ENCODE peak calls at places on chromosome 14, in five cellular contexts. One of them, this sample, is unnamed.

GRCh38 chr14:69543341-69544249 is 31.1 kb downstream of the CCDC177 start:
- DNase-seq in stomach: peak; percentile 46
- DNase-seq in CD8-positive, alpha-beta T cell: no peak
- DNase-seq in IMR-90: peak; percentile 93
- DNase-seq in uterus: no peak
- DNase-seq in this sample: no peak

GRCh38 chr14:41749425-41749824 is 142.7 kb downstream of the LRFN5 start:
- DNase-seq in stomach: no peak
- DNase-seq in CD8-positive, alpha-beta T cell: no peak
- DNase-seq in IMR-90: no peak
- DNase-seq in uterus: no peak
- DNase-seq in this sample: peak; percentile 36

GRCh38 chr14:21680072-21680471 is 6.5 kb upstream of the OR4E1 start:
- DNase-seq in stomach: no peak
- DNase-seq in CD8-positive, alpha-beta T cell: no peak
- DNase-seq in IMR-90: peak; percentile 59
- DNase-seq in uterus: no peak
- DNase-seq in this sample: no peak

GRCh38 chr14:20516921-20517320 is 11.6 kb downstream of the RNASE10 start:
- DNase-seq in stomach: no peak
- DNase-seq in CD8-positive, alpha-beta T cell: no peak
- DNase-seq in IMR-90: peak; percentile 89
- DNase-seq in uterus: no peak
- DNase-seq in this sample: no peak

GRCh38 chr14:32383337-32384009 is 54.4 kb downstream of the AKAP6 start:
- DNase-seq in stomach: no peak
- DNase-seq in CD8-positive, alpha-beta T cell: no peak
- DNase-seq in IMR-90: no peak
- DNase-seq in uterus: no peak
- DNase-seq in this sample: no peak

GRCh38 chr14:63896278-63896720 is 43.5 kb downstream of the SYNE2 start:
- DNase-seq in stomach: peak; percentile 76
- DNase-seq in CD8-positive, alpha-beta T cell: no peak
- DNase-seq in IMR-90: peak; percentile 71
- DNase-seq in uterus: peak; percentile 69
- DNase-seq in this sample: no peak

GRCh38 chr14:99038401-99038800 is 233.6 kb downstream of the BCL11B start:
- DNase-seq in stomach: peak; percentile 17
- DNase-seq in CD8-positive, alpha-beta T cell: no peak
- DNase-seq in IMR-90: no peak
- DNase-seq in uterus: no peak
- DNase-seq in this sample: no peak

GRCh38 chr14:101950516-101951215 is 13.7 kb upstream of the DYNC1H1 start:
- DNase-seq in stomach: no peak
- DNase-seq in CD8-positive, alpha-beta T cell: no peak
- DNase-seq in IMR-90: no peak
- DNase-seq in uterus: no peak
- DNase-seq in this sample: no peak

GRCh38 chr14:22107734-22108133 is 434.1 kb upstream of the OR4E1 start:
- DNase-seq in stomach: no peak
- DNase-seq in CD8-positive, alpha-beta T cell: no peak
- DNase-seq in IMR-90: no peak
- DNase-seq in uterus: no peak
- DNase-seq in this sample: no peak

GRCh38 chr14:67851785-67852410 is 32.3 kb downstream of the RAD51B start:
- DNase-seq in stomach: no peak
- DNase-seq in CD8-positive, alpha-beta T cell: no peak
- DNase-seq in IMR-90: no peak
- DNase-seq in uterus: no peak
- DNase-seq in this sample: peak; percentile 2

GRCh38 chr14:58738189-58738836 is 100.6 kb downstream of the DACT1 start:
- DNase-seq in stomach: no peak
- DNase-seq in CD8-positive, alpha-beta T cell: no peak
- DNase-seq in IMR-90: peak; percentile 96
- DNase-seq in uterus: no peak
- DNase-seq in this sample: no peak

GRCh38 chr14:66043921-66044320 is 442.2 kb upstream of the CCDC196 start:
- DNase-seq in stomach: no peak
- DNase-seq in CD8-positive, alpha-beta T cell: no peak
- DNase-seq in IMR-90: no peak
- DNase-seq in uterus: no peak
- DNase-seq in this sample: no peak

GRCh38 chr14:67698179-67698578 is 2.6 kb upstream of the RDH11 start:
- DNase-seq in stomach: no peak
- DNase-seq in CD8-positive, alpha-beta T cell: no peak
- DNase-seq in IMR-90: no peak
- DNase-seq in uterus: no peak
- DNase-seq in this sample: no peak

GRCh38 chr14:89447182-89447970 is 30.3 kb upstream of the FOXN3 start:
- DNase-seq in stomach: no peak
- DNase-seq in CD8-positive, alpha-beta T cell: no peak
- DNase-seq in IMR-90: no peak
- DNase-seq in uterus: no peak
- DNase-seq in this sample: no peak

GRCh38 chr14:65303185-65303901 is 109.2 kb upstream of the FUT8 start:
- DNase-seq in stomach: no peak
- DNase-seq in CD8-positive, alpha-beta T cell: no peak
- DNase-seq in IMR-90: peak; percentile 37
- DNase-seq in uterus: no peak
- DNase-seq in this sample: peak; percentile 20

GRCh38 chr14:56846970-56847928 is 37.0 kb upstream of the OTX2 start:
- DNase-seq in stomach: no peak
- DNase-seq in CD8-positive, alpha-beta T cell: no peak
- DNase-seq in IMR-90: no peak
- DNase-seq in uterus: no peak
- DNase-seq in this sample: no peak

GRCh38 chr14:54002653-54003052 is 46.0 kb upstream of the BMP4 start:
- DNase-seq in stomach: no peak
- DNase-seq in CD8-positive, alpha-beta T cell: no peak
- DNase-seq in IMR-90: peak; percentile 74
- DNase-seq in uterus: no peak
- DNase-seq in this sample: peak; percentile 25

GRCh38 chr14:54000341-54000811 is 43.8 kb upstream of the BMP4 start:
- DNase-seq in stomach: no peak
- DNase-seq in CD8-positive, alpha-beta T cell: no peak
- DNase-seq in IMR-90: peak; percentile 53
- DNase-seq in uterus: no peak
- DNase-seq in this sample: peak; percentile 56

GRCh38 chr14:54003064-54003463 is 46.4 kb upstream of the BMP4 start:
- DNase-seq in stomach: no peak
- DNase-seq in CD8-positive, alpha-beta T cell: no peak
- DNase-seq in IMR-90: peak; percentile 16
- DNase-seq in uterus: no peak
- DNase-seq in this sample: no peak

GRCh38 chr14:53999061-53999488 is 42.5 kb upstream of the BMP4 start:
- DNase-seq in stomach: no peak
- DNase-seq in CD8-positive, alpha-beta T cell: no peak
- DNase-seq in IMR-90: peak; percentile 76
- DNase-seq in uterus: no peak
- DNase-seq in this sample: peak; percentile 56

GRCh38 chr14:54001189-54001878 is 44.7 kb upstream of the BMP4 start:
- DNase-seq in stomach: no peak
- DNase-seq in CD8-positive, alpha-beta T cell: no peak
- DNase-seq in IMR-90: no peak
- DNase-seq in uterus: no peak
- DNase-seq in this sample: peak; percentile 19
- TF ChIP-seq CTCF in stomach: no peak
- TF ChIP-seq CTCF in CD8-positive, alpha-beta T cell: no peak
- TF ChIP-seq CTCF in IMR-90: no peak
- TF ChIP-seq CTCF in uterus: no peak
- TF ChIP-seq CTCF in this sample: no peak

GRCh38 chr14:75995372-75996041 is 9.9 kb downstream of the IFT43 start:
- DNase-seq in stomach: no peak
- DNase-seq in CD8-positive, alpha-beta T cell: no peak
- DNase-seq in IMR-90: peak; percentile 95
- DNase-seq in uterus: peak; percentile 81
- DNase-seq in this sample: no peak
- H3K4me3 ChIP-seq in stomach: peak overlapping the region; percentile 19
- H3K4me3 ChIP-seq in CD8-positive, alpha-beta T cell: no peak overlapping the region
- H3K4me3 ChIP-seq in IMR-90: peak overlapping the region; percentile 3
- H3K4me3 ChIP-seq in uterus: peak overlapping the region; percentile 17
- H3K4me3 ChIP-seq in this sample: no peak overlapping the region

DNA sequence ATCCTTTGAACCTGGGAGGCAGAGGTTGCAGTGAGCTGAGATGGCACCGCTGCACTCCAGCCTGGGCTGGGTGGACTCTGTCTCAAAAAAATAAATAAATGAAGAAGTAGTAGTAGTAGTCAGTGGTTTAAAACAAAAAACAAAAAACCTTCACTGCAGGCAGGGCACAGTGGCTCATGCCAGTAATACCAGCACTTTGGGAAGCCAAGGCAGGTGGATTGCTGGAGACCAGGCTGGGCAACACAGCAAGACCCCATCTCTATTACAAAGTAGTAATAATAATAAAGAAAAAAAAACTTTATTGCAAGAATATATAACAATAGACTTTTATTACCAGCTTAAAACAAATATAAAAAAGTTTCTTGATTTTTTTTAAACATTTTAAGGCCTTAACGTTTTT is 13.8 kb upstream of the NEK9 start:
- DNase-seq in stomach: no peak
- DNase-seq in CD8-positive, alpha-beta T cell: no peak
- DNase-seq in IMR-90: no peak
- DNase-seq in uterus: no peak
- DNase-seq in this sample: no peak
- H3K4me1 ChIP-seq in stomach: peaks cover 73% of the 10 kb centered on the region
- H3K4me1 ChIP-seq in CD8-positive, alpha-beta T cell: peaks cover 39% of the 10 kb centered on the region
- H3K4me1 ChIP-seq in IMR-90: peaks cover 2% of the 10 kb centered on the region
- H3K4me1 ChIP-seq in uterus: no peaks in the 10 kb centered on the region
- H3K4me1 ChIP-seq in this sample: no peaks in the 10 kb centered on the region

DNA sequence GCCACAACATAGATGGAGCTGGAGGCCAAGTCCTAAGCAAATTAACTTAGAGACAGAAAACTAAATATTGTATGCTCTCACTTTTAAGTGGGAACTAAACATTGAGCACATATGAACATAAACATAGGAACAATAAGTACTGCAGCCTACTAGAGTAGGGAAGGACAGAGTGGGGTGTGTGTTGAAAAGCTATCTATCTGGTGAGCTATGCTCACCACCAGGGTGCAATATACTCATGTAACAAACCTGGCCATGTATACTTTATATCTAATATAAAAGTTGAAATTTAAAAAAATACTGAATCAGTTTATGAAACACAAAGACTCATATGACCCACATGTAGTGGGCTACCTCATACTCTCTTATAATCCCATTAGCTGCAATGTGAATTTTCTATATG is 1305.0 kb downstream of the LRFN5 start:
- DNase-seq in stomach: no peak
- DNase-seq in CD8-positive, alpha-beta T cell: no peak
- DNase-seq in IMR-90: peak; percentile 13
- DNase-seq in uterus: no peak
- DNase-seq in this sample: no peak
- TF ChIP-seq CTCF in stomach: no peak
- TF ChIP-seq CTCF in CD8-positive, alpha-beta T cell: no peak
- TF ChIP-seq CTCF in IMR-90: no peak
- TF ChIP-seq CTCF in uterus: no peak
- TF ChIP-seq CTCF in this sample: no peak

GRCh38 chr14:73249108-73249507 is 11.8 kb downstream of the PAPLN start:
- DNase-seq in stomach: no peak
- DNase-seq in CD8-positive, alpha-beta T cell: no peak
- DNase-seq in IMR-90: no peak
- DNase-seq in uterus: no peak
- DNase-seq in this sample: no peak

GRCh38 chr14:73248294-73248868 is 11.1 kb downstream of the PAPLN start:
- DNase-seq in stomach: no peak
- DNase-seq in CD8-positive, alpha-beta T cell: no peak
- DNase-seq in IMR-90: peak; percentile 7
- DNase-seq in uterus: no peak
- DNase-seq in this sample: no peak

GRCh38 chr14:73245401-73246325 is 8.4 kb downstream of the PAPLN start:
- DNase-seq in stomach: peak; percentile 62
- DNase-seq in CD8-positive, alpha-beta T cell: peak; percentile 42
- DNase-seq in IMR-90: no peak
- DNase-seq in uterus: no peak
- DNase-seq in this sample: peak; percentile 65

GRCh38 chr14:73244541-73244940 is 7.2 kb downstream of the PAPLN start:
- DNase-seq in stomach: no peak
- DNase-seq in CD8-positive, alpha-beta T cell: no peak
- DNase-seq in IMR-90: no peak
- DNase-seq in uterus: no peak
- DNase-seq in this sample: no peak

GRCh38 chr14:73246387-73247150 is 9.3 kb downstream of the PAPLN start:
- DNase-seq in stomach: no peak
- DNase-seq in CD8-positive, alpha-beta T cell: no peak
- DNase-seq in IMR-90: no peak
- DNase-seq in uterus: no peak
- DNase-seq in this sample: no peak
- H3K4me3 ChIP-seq in stomach: peak overlapping the region; percentile 54
- H3K4me3 ChIP-seq in CD8-positive, alpha-beta T cell: peak overlapping the region; percentile 53
- H3K4me3 ChIP-seq in IMR-90: peak overlapping the region; percentile 61
- H3K4me3 ChIP-seq in uterus: no peak overlapping the region
- H3K4me3 ChIP-seq in this sample: peak overlapping the region; percentile 26

GRCh38 chr14:96956464-96957239 is 159.5 kb downstream of the VRK1 start:
- DNase-seq in stomach: no peak
- DNase-seq in CD8-positive, alpha-beta T cell: no peak
- DNase-seq in IMR-90: no peak
- DNase-seq in uterus: no peak
- DNase-seq in this sample: no peak
- H3K4me1 ChIP-seq in stomach: no peaks in the 10 kb centered on the region
- H3K4me1 ChIP-seq in CD8-positive, alpha-beta T cell: peaks cover 18% of the 10 kb centered on the region
- H3K4me1 ChIP-seq in IMR-90: no peaks in the 10 kb centered on the region
- H3K4me1 ChIP-seq in uterus: no peaks in the 10 kb centered on the region
- H3K4me1 ChIP-seq in this sample: no peaks in the 10 kb centered on the region

DNA sequence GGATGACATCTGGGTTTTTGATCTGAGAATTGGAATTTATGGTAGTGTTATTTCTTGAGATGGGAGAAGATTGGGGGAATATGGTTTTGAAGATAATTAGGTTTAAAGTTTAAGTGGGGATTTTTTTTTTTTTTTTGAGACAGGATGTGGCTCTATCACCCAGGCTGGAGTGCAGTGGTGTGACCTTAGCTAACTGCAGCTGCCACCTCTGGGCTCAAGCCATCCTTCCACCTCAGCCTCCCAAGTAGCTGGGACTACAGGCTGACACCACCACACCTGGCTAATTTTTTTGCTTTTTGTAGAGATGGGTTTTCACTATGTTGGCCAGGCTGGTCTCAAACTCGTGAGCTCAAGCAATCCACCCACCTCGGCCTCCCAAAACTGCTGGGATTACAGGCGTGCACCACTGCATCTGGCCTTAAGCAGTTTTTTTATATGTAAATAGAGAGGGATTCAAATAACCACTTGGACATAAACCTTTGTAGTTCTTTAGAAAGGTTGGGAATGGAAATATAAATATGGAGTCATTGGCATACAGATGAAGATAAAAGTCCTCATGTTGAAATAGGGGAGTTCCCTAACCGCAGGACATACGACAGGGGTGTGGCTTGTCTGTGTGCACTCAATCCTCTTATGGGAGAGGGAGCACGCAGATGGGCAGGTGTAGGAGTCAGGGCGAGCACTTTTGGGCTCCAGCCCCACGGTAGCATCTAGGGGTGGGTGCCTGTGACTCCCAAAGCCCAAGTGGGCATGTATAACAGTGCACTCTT is 4.7 kb downstream of the LIN52 start:
- DNase-seq in stomach: no peak
- DNase-seq in CD8-positive, alpha-beta T cell: no peak
- DNase-seq in IMR-90: no peak
- DNase-seq in uterus: no peak
- DNase-seq in this sample: no peak
- TF ChIP-seq CTCF in stomach: no peak
- TF ChIP-seq CTCF in CD8-positive, alpha-beta T cell: no peak
- TF ChIP-seq CTCF in IMR-90: no peak
- TF ChIP-seq CTCF in uterus: no peak
- TF ChIP-seq CTCF in this sample: no peak

This sample was measured in cardiac muscle cell.